ENCODE peak calls at places on chromosomes 6 and 20, in four cellular contexts. P is hepatocyte, T is brain microvascular endothelial cell, D is lung. V is an unnamed sample.

GRCh38 chr6:111556004-111556403 is 49.7 kb downstream of the TRAF3IP2 start:
- DNase-seq in P (no peak), T (no peak), D (no peak), V (no peak)

GRCh38 chr6:123913858-123914257 is 110.2 kb downstream of the NKAIN2 start:
- DNase-seq in P (no peak), T (no peak), D (no peak), V (no peak)

GRCh38 chr20:11001767-11002540 is 328.2 kb upstream of the JAG1 start:
- DNase-seq in P (peak), T (peak), D (no peak), V (no peak)

GRCh38 chr6:52662031-52662430 is 8.9 kb upstream of the TMEM14A start:
- DNase-seq in P (no peak), T (no peak), D (no peak), V (no peak)

GRCh38 chr20:55530763-55531162 is 474.6 kb downstream of the CBLN4 start:
- DNase-seq in P (no peak), T (no peak), D (no peak), V (no peak)

GRCh38 chr6:31627690-31628287 is 7.3 kb downstream of the PRRC2A start:
- DNase-seq in P (no peak), T (no peak), D (no peak), V (no peak)

GRCh38 chr20:6636209-6637159 is 131.0 kb upstream of the BMP2 start:
- DNase-seq in P (peak), T (peak), D (no peak), V (no peak)

GRCh38 chr6:82767447-82767846 is 298.2 kb downstream of the UBE3D start:
- DNase-seq in P (no peak), T (no peak), D (no peak), V (no peak)

GRCh38 chr20:63873477-63873971 is 8.5 kb downstream of the TPD52L2 start:
- DNase-seq in P (no peak), T (peak), D (peak), V (peak)

GRCh38 chr20:6164421-6165341 is 41.9 kb upstream of the FERMT1 start:
- DNase-seq in P (no peak), T (no peak), D (no peak), V (no peak)

GRCh38 chr6:96789871-96790270 is 47.4 kb downstream of the GPR63 start:
- DNase-seq in P (no peak), T (no peak), D (no peak), V (no peak)

GRCh38 chr6:24916496-24916895 is 19.3 kb downstream of the RIPOR2 start:
- DNase-seq in P (no peak), T (no peak), D (no peak), V (no peak)

DNA sequence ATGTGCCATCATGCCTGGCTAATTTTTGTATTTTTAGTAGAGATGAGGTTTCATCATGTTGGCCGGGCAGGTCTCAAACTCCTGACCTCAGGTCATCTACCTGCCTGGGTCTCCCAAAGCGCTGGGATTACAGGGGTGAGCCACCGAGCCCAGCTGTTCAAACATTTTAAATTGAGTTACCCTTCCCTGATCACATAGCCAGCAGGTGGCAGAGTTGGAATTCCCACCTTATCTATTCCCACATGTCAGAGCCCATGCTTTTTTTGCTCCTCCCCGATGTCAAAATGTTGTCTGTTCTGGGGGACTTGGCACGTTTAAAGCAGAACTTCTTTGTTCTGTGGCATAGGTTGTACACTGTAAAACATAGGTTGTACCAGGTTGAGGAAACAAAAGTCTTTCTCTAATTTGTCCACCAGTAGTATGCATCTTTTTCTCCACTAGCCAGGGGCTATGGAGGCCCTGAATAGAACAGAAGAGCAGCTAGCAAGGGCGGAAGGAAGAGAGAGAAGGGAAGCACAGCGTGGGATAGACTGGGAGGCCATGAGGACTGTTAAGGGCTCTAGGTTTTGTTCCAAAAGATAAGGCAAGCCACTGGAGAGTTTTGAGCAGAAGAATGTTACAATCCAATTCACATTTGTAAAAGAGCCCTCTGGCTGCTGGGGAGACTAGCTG is 7.3 kb upstream of the LBP start:
- DNase-seq in P (peak), T (peak), D (no peak), V (no peak)
- TF ChIP-seq CTCF in P (peak), T (peak), D (no peak), V (no peak)

DNA sequence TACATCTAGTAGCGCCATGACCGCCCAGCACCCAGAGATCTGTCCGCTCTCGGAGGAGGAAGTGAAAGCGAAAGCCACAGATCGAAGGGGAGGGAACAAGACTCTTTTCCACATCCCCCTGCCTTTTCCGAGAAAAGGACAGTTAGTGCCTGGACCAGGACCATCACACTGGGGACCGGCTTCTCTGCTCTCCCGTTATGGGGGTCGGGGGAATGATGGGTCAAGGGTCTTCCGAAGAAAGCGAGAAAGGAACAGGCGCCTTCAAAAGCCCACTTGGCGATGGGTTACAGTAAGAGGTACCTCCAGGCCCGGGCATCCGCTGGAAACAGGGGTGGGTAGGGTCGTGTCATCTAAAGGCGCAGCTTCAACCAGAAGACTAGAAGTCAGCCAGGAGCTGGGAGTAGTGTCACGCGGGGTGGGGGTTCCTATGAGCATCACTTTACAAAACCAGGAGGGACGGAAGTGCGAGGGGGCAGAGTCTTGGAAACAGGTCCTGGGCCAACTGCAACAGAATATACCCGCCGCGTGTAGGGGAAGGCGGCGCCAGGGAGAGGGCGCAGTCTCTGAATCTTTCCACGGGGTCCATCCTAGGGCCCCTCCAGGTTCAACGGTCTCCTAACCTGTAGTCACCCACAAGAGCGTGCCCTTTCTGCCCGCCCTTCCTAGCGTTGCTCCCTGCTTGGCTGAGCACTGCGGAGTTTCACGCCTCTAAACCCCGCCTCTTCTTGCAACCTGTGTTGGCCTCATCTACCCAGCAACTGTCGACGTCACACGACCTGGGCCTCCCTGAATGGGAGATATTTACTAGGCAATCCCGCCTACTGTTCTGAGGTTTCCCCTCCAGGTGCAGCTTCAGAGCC is at the start of gene PSMB8:
- DNase-seq in P (peak), T (peak), D (peak), V (peak)
- TF ChIP-seq CTCF in P (peak), T (peak), D (no peak), V (no peak)

GRCh38 chr6:29702519-29703103 is 20.6 kb upstream of the HLA-F start:
- DNase-seq in P (peak), T (peak), D (no peak), V (peak)
- TF ChIP-seq CTCF in P (peak), T (peak), D (peak), V (peak)

DNA sequence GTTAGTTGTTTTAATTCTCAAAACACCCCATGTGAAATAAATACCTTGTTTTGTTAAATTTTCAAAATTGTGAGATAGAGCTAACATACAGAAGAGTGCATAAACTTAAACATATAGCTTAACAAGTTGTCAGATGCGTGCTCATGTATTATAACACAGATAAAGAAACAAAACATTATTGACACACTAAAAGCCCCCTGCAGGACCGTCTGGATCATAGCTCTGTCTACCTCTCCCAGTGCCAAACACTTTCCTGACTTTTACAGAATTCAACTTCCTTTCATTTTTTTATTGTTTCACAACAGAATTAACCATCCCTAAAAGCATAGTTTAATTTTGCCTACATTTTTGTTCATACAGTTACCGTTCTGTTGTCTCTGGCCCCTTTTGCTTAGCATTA is 17.8 kb upstream of the FRK start:
- DNase-seq in P (no peak), T (no peak), D (no peak), V (no peak)
- TF ChIP-seq CTCF in P (no peak), T (peak), D (no peak), V (no peak)

GRCh38 chr6:143485967-143486366 is 25.6 kb downstream of the FUCA2 start:
- DNase-seq in P (no peak), T (no peak), D (no peak), V (no peak)
- TF ChIP-seq CTCF in P (no peak), T (no peak), D (no peak), V (no peak)

DNA sequence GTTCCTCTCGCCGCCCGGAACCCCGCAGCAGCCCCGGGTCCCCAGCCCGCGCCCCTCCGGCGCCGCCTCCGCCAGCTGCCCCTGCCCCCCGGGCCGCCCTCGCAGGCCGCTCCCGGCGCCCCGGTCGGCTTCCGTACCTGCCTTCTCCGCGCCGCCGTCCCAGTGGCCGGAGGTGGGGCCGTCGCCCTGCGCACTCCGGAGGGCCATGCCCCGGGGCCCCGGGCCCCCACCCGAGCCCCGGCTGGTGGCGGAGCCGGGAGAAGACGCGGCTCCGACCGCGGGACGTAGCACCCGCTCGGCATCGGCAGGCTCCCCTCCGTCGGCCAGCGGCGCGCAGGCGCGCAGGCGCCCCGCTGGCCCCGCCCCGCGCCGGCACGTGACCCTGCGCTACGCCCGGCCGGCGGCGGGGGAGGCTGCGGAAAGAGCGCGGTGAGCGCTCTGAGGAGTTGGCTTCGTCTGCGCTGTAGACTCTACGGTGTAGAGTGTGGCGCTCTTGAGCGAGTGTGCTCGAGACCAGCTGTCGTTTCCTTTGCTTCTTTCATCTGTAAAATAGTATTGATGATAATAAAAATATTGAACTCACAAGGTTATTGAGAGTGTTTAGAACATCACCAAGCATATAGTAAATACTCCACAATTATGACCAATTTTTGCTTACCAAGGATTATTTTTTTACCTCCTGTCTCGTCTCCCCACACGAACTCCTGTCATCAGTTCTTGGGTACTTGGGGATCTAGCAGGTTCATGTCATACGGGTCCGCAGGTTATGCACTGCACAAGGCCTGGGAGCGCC is at the start of gene TBC1D20:
- DNase-seq in P (peak), T (peak), D (peak), V (peak)
- TF ChIP-seq CTCF in P (peak), T (peak), D (peak), V (no peak)

V was measured in activated CD8-positive, alpha-beta T cell treated with anti-CD3 and anti-CD28 coated beads for 36 hours.